ENCODE peak calls at places on chromosomes 1 and 21, in five cellular contexts. One of them, this sample, is unnamed.

GRCh38 chr1:77265180-77265579 is 16.6 kb upstream of the AK5 start:
- DNase-seq in mammary epithelial cell: no peak
- DNase-seq in neuronal stem cell: no peak
- DNase-seq in mesenchymal stem cell: no peak
- DNase-seq in GM23248: no peak
- DNase-seq in this sample: no peak

GRCh38 chr1:205998457-205999241 is 4.5 kb downstream of the RAB7B start:
- DNase-seq in mammary epithelial cell: no peak
- DNase-seq in neuronal stem cell: no peak
- DNase-seq in mesenchymal stem cell: peak
- DNase-seq in GM23248: no peak
- DNase-seq in this sample: no peak

GRCh38 chr1:87044840-87045239 is 130.4 kb downstream of the HS2ST1 start:
- DNase-seq in mammary epithelial cell: no peak
- DNase-seq in neuronal stem cell: no peak
- DNase-seq in mesenchymal stem cell: no peak
- DNase-seq in GM23248: no peak
- DNase-seq in this sample: no peak

GRCh38 chr1:66294692-66295384 is 239.1 kb upstream of the SGIP1 start:
- DNase-seq in mammary epithelial cell: peak
- DNase-seq in neuronal stem cell: no peak
- DNase-seq in mesenchymal stem cell: peak
- DNase-seq in GM23248: peak
- DNase-seq in this sample: no peak

GRCh38 chr1:35763211-35763610 is 6.6 kb downstream of the CLSPN start:
- DNase-seq in mammary epithelial cell: no peak
- DNase-seq in neuronal stem cell: no peak
- DNase-seq in mesenchymal stem cell: peak
- DNase-seq in GM23248: no peak
- DNase-seq in this sample: peak

GRCh38 chr1:54218883-54219687 is 19.1 kb downstream of the MRPL37 start:
- DNase-seq in mammary epithelial cell: no peak
- DNase-seq in neuronal stem cell: no peak
- DNase-seq in mesenchymal stem cell: peak
- DNase-seq in GM23248: peak
- DNase-seq in this sample: peak

GRCh38 chr1:206455681-206456344 is 14.5 kb upstream of the IKBKE start:
- DNase-seq in mammary epithelial cell: no peak
- DNase-seq in neuronal stem cell: peak
- DNase-seq in mesenchymal stem cell: no peak
- DNase-seq in GM23248: no peak
- DNase-seq in this sample: peak

GRCh38 chr21:43790053-43790524 is 712 bp downstream of the RRP1 start:
- DNase-seq in mammary epithelial cell: no peak
- DNase-seq in neuronal stem cell: no peak
- DNase-seq in mesenchymal stem cell: no peak
- DNase-seq in GM23248: peak
- DNase-seq in this sample: peak

GRCh38 chr1:26330276-26330675 is 12.5 kb downstream of the CD52 start:
- DNase-seq in mammary epithelial cell: no peak
- DNase-seq in neuronal stem cell: no peak
- DNase-seq in mesenchymal stem cell: no peak
- DNase-seq in GM23248: no peak
- DNase-seq in this sample: no peak

GRCh38 chr1:200351826-200352549 is 57.8 kb downstream of the ZNF281 start:
- DNase-seq in mammary epithelial cell: peak
- DNase-seq in neuronal stem cell: no peak
- DNase-seq in mesenchymal stem cell: peak
- DNase-seq in GM23248: peak
- DNase-seq in this sample: peak

GRCh38 chr1:108049083-108049819 is 84.3 kb upstream of the VAV3 start:
- DNase-seq in mammary epithelial cell: peak
- DNase-seq in neuronal stem cell: no peak
- DNase-seq in mesenchymal stem cell: peak
- DNase-seq in GM23248: peak
- DNase-seq in this sample: no peak

GRCh38 chr1:21236178-21236577 is 54.1 kb downstream of the ECE1 start:
- DNase-seq in mammary epithelial cell: no peak
- DNase-seq in neuronal stem cell: no peak
- DNase-seq in mesenchymal stem cell: no peak
- DNase-seq in GM23248: no peak
- DNase-seq in this sample: no peak

GRCh38 chr1:176241385-176242015 is 34.4 kb upstream of the COP1 start:
- DNase-seq in mammary epithelial cell: peak
- DNase-seq in neuronal stem cell: no peak
- DNase-seq in mesenchymal stem cell: peak
- DNase-seq in GM23248: peak
- DNase-seq in this sample: peak

GRCh38 chr1:65264197-65264929 is 45.0 kb upstream of the DNAJC6 start:
- DNase-seq in mammary epithelial cell: peak
- DNase-seq in neuronal stem cell: no peak
- DNase-seq in mesenchymal stem cell: peak
- DNase-seq in GM23248: peak
- DNase-seq in this sample: peak

GRCh38 chr1:82124987-82125638 is 324.4 kb downstream of the ADGRL2 start:
- DNase-seq in mammary epithelial cell: no peak
- DNase-seq in neuronal stem cell: peak
- DNase-seq in mesenchymal stem cell: no peak
- DNase-seq in GM23248: peak
- DNase-seq in this sample: no peak

GRCh38 chr1:115088871-115089442 is 346 bp downstream of the TSPAN2 start:
- DNase-seq in mammary epithelial cell: no peak
- DNase-seq in neuronal stem cell: no peak
- DNase-seq in mesenchymal stem cell: no peak
- DNase-seq in GM23248: no peak
- DNase-seq in this sample: no peak

GRCh38 chr1:24389231-24389678 is 24.3 kb downstream of the STPG1 start:
- DNase-seq in mammary epithelial cell: no peak
- DNase-seq in neuronal stem cell: no peak
- DNase-seq in mesenchymal stem cell: no peak
- DNase-seq in GM23248: no peak
- DNase-seq in this sample: no peak

GRCh38 chr1:160410412-160411005 is 10.1 kb downstream of the VANGL2 start:
- DNase-seq in mammary epithelial cell: no peak
- DNase-seq in neuronal stem cell: peak
- DNase-seq in mesenchymal stem cell: no peak
- DNase-seq in GM23248: peak
- DNase-seq in this sample: peak

GRCh38 chr21:32136546-32136945 is 142.3 kb downstream of the MIS18A start:
- DNase-seq in mammary epithelial cell: no peak
- DNase-seq in neuronal stem cell: no peak
- DNase-seq in mesenchymal stem cell: no peak
- DNase-seq in GM23248: no peak
- DNase-seq in this sample: no peak

GRCh38 chr1:194975913-194976312 is 1632.3 kb downstream of the KCNT2 start:
- DNase-seq in mammary epithelial cell: peak
- DNase-seq in neuronal stem cell: no peak
- DNase-seq in mesenchymal stem cell: no peak
- DNase-seq in GM23248: peak
- DNase-seq in this sample: no peak

GRCh38 chr1:26538480-26539412 is 9.2 kb downstream of the RPS6KA1 start:
- DNase-seq in mammary epithelial cell: peak
- DNase-seq in neuronal stem cell: no peak
- DNase-seq in mesenchymal stem cell: peak
- DNase-seq in GM23248: peak
- DNase-seq in this sample: peak

GRCh38 chr21:32459972-32460371 is 47.5 kb downstream of the EVA1C start:
- DNase-seq in mammary epithelial cell: no peak
- DNase-seq in neuronal stem cell: no peak
- DNase-seq in mesenchymal stem cell: no peak
- DNase-seq in GM23248: peak
- DNase-seq in this sample: no peak

GRCh38 chr1:204110894-204111633 is 38.1 kb downstream of the SOX13 start:
- DNase-seq in mammary epithelial cell: no peak
- DNase-seq in neuronal stem cell: no peak
- DNase-seq in mesenchymal stem cell: no peak
- DNase-seq in GM23248: no peak
- DNase-seq in this sample: peak

GRCh38 chr1:97906567-97907228 is 14.1 kb downstream of the DPYD start:
- DNase-seq in mammary epithelial cell: peak
- DNase-seq in neuronal stem cell: no peak
- DNase-seq in mesenchymal stem cell: peak
- DNase-seq in GM23248: peak
- DNase-seq in this sample: peak

GRCh38 chr1:185850366-185850765 is 116.2 kb downstream of the HMCN1 start:
- DNase-seq in mammary epithelial cell: peak
- DNase-seq in neuronal stem cell: peak
- DNase-seq in mesenchymal stem cell: no peak
- DNase-seq in GM23248: peak
- DNase-seq in this sample: peak

GRCh38 chr21:45033791-45034555 is 40.4 kb upstream of the ADARB1 start:
- DNase-seq in mammary epithelial cell: no peak
- DNase-seq in neuronal stem cell: no peak
- DNase-seq in mesenchymal stem cell: no peak
- DNase-seq in GM23248: peak
- DNase-seq in this sample: peak
- H2AFZ ChIP-seq in mammary epithelial cell: peak
- H2AFZ ChIP-seq in neuronal stem cell: no peak
- H2AFZ ChIP-seq in mesenchymal stem cell: no peak
- H2AFZ ChIP-seq in GM23248: peak
- H2AFZ ChIP-seq in this sample: peak

DNA sequence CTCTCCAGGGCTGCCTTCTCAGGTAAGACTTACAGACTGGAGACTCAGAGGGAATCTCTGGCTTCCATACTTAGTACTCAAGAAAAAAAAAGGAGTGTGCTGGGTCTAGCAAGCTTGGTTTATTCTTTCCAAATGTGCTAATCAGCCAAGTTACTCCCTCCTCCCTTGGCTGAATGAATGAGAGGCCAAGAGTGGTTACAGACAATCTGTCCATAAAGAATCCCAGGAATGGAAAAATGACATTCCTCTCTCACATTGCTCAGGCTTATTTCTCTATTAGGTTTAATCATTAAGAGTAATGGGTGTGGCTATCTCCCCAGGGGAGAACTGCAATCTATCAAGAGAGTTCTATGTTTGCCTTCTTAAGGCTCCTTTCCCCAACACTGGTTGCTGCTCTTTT is 547.3 kb upstream of the PLXNA2 start:
- DNase-seq in mammary epithelial cell: peak
- DNase-seq in neuronal stem cell: no peak
- DNase-seq in mesenchymal stem cell: no peak
- DNase-seq in GM23248: no peak
- DNase-seq in this sample: no peak
- H2AFZ ChIP-seq in mammary epithelial cell: peak
- H2AFZ ChIP-seq in neuronal stem cell: no peak
- H2AFZ ChIP-seq in mesenchymal stem cell: no peak
- H2AFZ ChIP-seq in GM23248: no peak
- H2AFZ ChIP-seq in this sample: no peak

DNA sequence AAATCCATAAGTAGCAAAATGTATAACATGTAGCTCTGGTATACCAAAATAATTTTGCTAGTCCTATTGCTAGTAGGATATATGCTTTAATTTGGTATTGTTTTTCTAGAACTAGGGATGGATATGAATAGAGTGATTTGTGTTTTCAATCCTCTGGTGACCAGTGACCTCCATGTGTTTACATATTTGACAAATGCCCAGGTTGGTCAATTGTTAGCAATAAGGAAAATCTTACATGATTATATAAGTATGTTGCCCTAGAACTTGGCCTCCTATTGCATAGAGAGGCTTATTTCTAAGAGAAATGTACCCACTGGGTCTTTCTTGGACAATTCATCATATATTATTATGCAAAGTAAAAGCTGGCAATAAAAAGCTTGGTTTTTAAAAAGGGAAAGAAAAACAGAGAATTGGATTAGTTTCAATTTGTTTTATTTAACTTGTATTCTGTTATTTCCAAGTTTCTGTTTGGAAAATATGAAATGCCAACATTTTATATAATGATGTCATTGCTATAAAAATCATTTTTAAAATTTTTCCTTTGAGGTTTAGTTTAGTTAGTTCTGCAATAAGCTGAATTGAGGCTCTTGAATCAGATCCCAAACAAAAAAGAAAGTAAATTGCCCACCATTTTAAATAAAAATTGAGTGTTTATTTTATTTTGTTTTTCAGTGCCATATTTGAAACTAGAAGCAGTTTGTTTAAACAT is 211.0 kb downstream of the ZC3H11B start:
- DNase-seq in mammary epithelial cell: no peak
- DNase-seq in neuronal stem cell: no peak
- DNase-seq in mesenchymal stem cell: no peak
- DNase-seq in GM23248: no peak
- DNase-seq in this sample: no peak
- H2AFZ ChIP-seq in mammary epithelial cell: no peak
- H2AFZ ChIP-seq in neuronal stem cell: no peak
- H2AFZ ChIP-seq in mesenchymal stem cell: no peak
- H2AFZ ChIP-seq in GM23248: no peak
- H2AFZ ChIP-seq in this sample: no peak

DNA sequence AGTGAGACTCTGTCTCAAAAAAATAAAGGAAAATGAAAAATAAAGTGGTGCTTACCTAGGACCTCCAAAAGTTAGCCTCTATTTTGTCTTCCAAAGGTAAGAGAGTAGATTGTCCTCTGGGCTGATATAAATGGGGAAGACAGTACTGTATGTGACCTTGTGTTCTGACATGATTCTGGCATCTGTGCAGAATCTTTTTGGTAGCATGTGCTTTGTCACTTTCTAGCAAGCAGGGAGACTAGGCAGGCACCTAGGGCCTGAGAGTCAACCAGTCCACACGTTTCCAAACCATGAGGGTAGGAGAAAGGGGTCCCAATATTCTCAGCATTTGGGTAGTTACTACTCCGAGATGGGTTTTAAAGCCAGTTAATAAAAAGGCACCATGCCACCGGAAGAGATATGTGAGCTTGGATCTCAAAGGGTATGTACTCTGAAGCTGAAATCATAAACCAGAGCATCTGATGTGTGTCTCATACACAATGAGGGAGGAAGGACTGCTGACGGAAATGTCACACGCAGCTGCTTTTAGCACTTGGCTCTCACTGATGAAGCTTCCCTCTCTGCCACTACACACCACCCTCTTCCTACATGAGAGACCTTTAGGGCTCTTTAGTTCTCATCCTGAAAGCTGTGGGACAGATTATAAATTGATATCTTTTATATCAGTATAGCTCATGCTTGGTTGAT is 27.0 kb upstream of the SLC16A1 start:
- DNase-seq in mammary epithelial cell: no peak
- DNase-seq in neuronal stem cell: no peak
- DNase-seq in mesenchymal stem cell: no peak
- DNase-seq in GM23248: no peak
- DNase-seq in this sample: no peak
- H2AFZ ChIP-seq in mammary epithelial cell: no peak
- H2AFZ ChIP-seq in neuronal stem cell: no peak
- H2AFZ ChIP-seq in mesenchymal stem cell: no peak
- H2AFZ ChIP-seq in GM23248: no peak
- H2AFZ ChIP-seq in this sample: no peak

DNA sequence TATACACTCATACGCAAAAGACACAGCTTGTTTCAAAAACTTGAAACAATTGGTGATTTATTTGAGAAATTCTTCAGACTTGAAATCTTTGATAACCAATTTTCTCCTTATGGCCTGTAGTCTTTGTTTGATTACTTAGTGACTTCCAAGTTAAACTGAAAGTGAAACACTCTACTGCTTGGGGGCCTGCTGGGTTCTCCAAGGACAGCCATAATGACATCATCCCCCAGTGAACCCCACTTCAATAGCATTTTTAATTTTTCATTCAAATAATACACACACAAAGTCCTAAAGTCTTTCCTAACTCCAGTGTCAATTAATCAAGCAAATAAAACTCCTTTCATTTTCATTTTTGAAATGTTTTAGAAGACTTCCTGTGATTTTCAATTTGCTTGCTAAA is 59.2 kb downstream of the KRTAP19-8 start:
- DNase-seq in mammary epithelial cell: no peak
- DNase-seq in neuronal stem cell: no peak
- DNase-seq in mesenchymal stem cell: no peak
- DNase-seq in GM23248: no peak
- DNase-seq in this sample: no peak
- H2AFZ ChIP-seq in mammary epithelial cell: no peak
- H2AFZ ChIP-seq in neuronal stem cell: no peak
- H2AFZ ChIP-seq in mesenchymal stem cell: no peak
- H2AFZ ChIP-seq in GM23248: no peak
- H2AFZ ChIP-seq in this sample: no peak

GRCh38 chr1:58899581-58900271 is 115.9 kb upstream of the JUN start:
- DNase-seq in mammary epithelial cell: no peak
- DNase-seq in neuronal stem cell: no peak
- DNase-seq in mesenchymal stem cell: no peak
- DNase-seq in GM23248: no peak
- DNase-seq in this sample: peak
- H2AFZ ChIP-seq in mammary epithelial cell: no peak
- H2AFZ ChIP-seq in neuronal stem cell: peak
- H2AFZ ChIP-seq in mesenchymal stem cell: no peak
- H2AFZ ChIP-seq in GM23248: no peak
- H2AFZ ChIP-seq in this sample: peak

This sample was measured in osteoblast.